ENCODE peak calls at places on chromosome 20, in five cellular contexts. One of them, this sample, is unnamed.

GRCh38 chr20:38414769-38415450 is 20.2 kb downstream of the SNHG17 start:
- DNase-seq in T-helper 1 cell: no peak
- DNase-seq in B cell: no peak
- DNase-seq in DMS53: no peak
- DNase-seq in endothelial cell: no peak
- DNase-seq in this sample: no peak

GRCh38 chr20:23187759-23188158 is 101.6 kb upstream of the CD93 start:
- DNase-seq in T-helper 1 cell: no peak
- DNase-seq in B cell: no peak
- DNase-seq in DMS53: no peak
- DNase-seq in endothelial cell: no peak
- DNase-seq in this sample: no peak

GRCh38 chr20:33852971-33853813 is 42.0 kb downstream of the CHMP4B start:
- DNase-seq in T-helper 1 cell: no peak
- DNase-seq in B cell: no peak
- DNase-seq in DMS53: no peak
- DNase-seq in endothelial cell: no peak
- DNase-seq in this sample: no peak

GRCh38 chr20:51153867-51154707 is 131.2 kb upstream of the KCNG1 start:
- DNase-seq in T-helper 1 cell: no peak
- DNase-seq in B cell: no peak
- DNase-seq in DMS53: no peak
- DNase-seq in endothelial cell: no peak
- DNase-seq in this sample: no peak

GRCh38 chr20:13822459-13822858 is 37.6 kb downstream of the NDUFAF5 start:
- DNase-seq in T-helper 1 cell: no peak
- DNase-seq in B cell: no peak
- DNase-seq in DMS53: peak
- DNase-seq in endothelial cell: no peak
- DNase-seq in this sample: no peak

GRCh38 chr20:63099426-63100267 is 92.9 kb upstream of the BHLHE23 start:
- DNase-seq in T-helper 1 cell: no peak
- DNase-seq in B cell: no peak
- DNase-seq in DMS53: no peak
- DNase-seq in endothelial cell: no peak
- DNase-seq in this sample: peak

GRCh38 chr20:61271273-61272221 is 19.5 kb downstream of the CDH4 start:
- DNase-seq in T-helper 1 cell: no peak
- DNase-seq in B cell: no peak
- DNase-seq in DMS53: no peak
- DNase-seq in endothelial cell: no peak
- DNase-seq in this sample: no peak

GRCh38 chr20:50020283-50020682 is 37.5 kb downstream of the SNAI1 start:
- DNase-seq in T-helper 1 cell: no peak
- DNase-seq in B cell: no peak
- DNase-seq in DMS53: no peak
- DNase-seq in endothelial cell: no peak
- DNase-seq in this sample: no peak

GRCh38 chr20:23926941-23927872 is 47.7 kb upstream of the CST5 start:
- DNase-seq in T-helper 1 cell: no peak
- DNase-seq in B cell: no peak
- DNase-seq in DMS53: no peak
- DNase-seq in endothelial cell: no peak
- DNase-seq in this sample: no peak

GRCh38 chr20:24297928-24298327 is 171.5 kb upstream of the SYNDIG1 start:
- DNase-seq in T-helper 1 cell: no peak
- DNase-seq in B cell: no peak
- DNase-seq in DMS53: no peak
- DNase-seq in endothelial cell: no peak
- DNase-seq in this sample: no peak

GRCh38 chr20:10540636-10541493 is 105.8 kb downstream of the SLX4IP start:
- DNase-seq in T-helper 1 cell: no peak
- DNase-seq in B cell: no peak
- DNase-seq in DMS53: peak
- DNase-seq in endothelial cell: no peak
- DNase-seq in this sample: no peak

GRCh38 chr20:14997791-14998190 is 660.4 kb upstream of the FLRT3 start:
- DNase-seq in T-helper 1 cell: no peak
- DNase-seq in B cell: no peak
- DNase-seq in DMS53: peak
- DNase-seq in endothelial cell: no peak
- DNase-seq in this sample: no peak

GRCh38 chr20:609371-609964 is 641 bp downstream of the TCF15 start:
- DNase-seq in T-helper 1 cell: no peak
- DNase-seq in B cell: no peak
- DNase-seq in DMS53: peak
- DNase-seq in endothelial cell: no peak
- DNase-seq in this sample: no peak

GRCh38 chr20:11852189-11852588 is 65.5 kb upstream of the BTBD3 start:
- DNase-seq in T-helper 1 cell: no peak
- DNase-seq in B cell: no peak
- DNase-seq in DMS53: no peak
- DNase-seq in endothelial cell: no peak
- DNase-seq in this sample: no peak

GRCh38 chr20:19890358-19891117 is 126.6 kb upstream of the NAA20 start:
- DNase-seq in T-helper 1 cell: no peak
- DNase-seq in B cell: no peak
- DNase-seq in DMS53: peak
- DNase-seq in endothelial cell: no peak
- DNase-seq in this sample: no peak

This sample was measured in nephron progenitor cell.